ENCODE peak calls at places on chromosomes 16 and 17, in four cellular contexts. R is coronary artery, D is WERI-Rb-1, Z is nephron progenitor cell. V is an unnamed sample.
A peak's percentile ranks its signal among the peaks of the same experiment; 100 is the strongest.

GRCh38 chr17:12909511-12909910 is 108.3 kb downstream of the ELAC2 start:
- DNase-seq in Z (no peak), D (no peak), R (no peak), V (no peak)

GRCh38 chr17:56096026-56096807 is 57.1 kb upstream of the ANKFN1 start:
- DNase-seq in Z (no peak), R (no peak), D (no peak), V (no peak)

GRCh38 chr16:14097182-14097951 is 26.2 kb downstream of the MRTFB start:
- DNase-seq in R (no peak), D (no peak), Z (no peak), V (no peak)

GRCh38 chr17:59829217-59830006 is 63.3 kb downstream of the TUBD1 start:
- DNase-seq in D (no peak), R (no peak), Z (no peak), V (no peak)

GRCh38 chr16:70694088-70694487 is 8.2 kb upstream of the MTSS2 start:
- DNase-seq in Z (no peak), D (no peak), R (no peak), V (no peak)

GRCh38 chr16:534089-534635 is 6.7 kb downstream of the CAPN15 start:
- DNase-seq in Z (no peak), R (no peak), D (no peak), V (no peak)

GRCh38 chr16:74737521-74737920 is 36.9 kb upstream of the MLKL start:
- DNase-seq in R (no peak), Z (no peak), D (no peak), V (no peak)

GRCh38 chr17:62085511-62086408 is 20.7 kb upstream of the MED13 start:
- DNase-seq in Z (no peak), R (no peak), D (no peak), V (no peak)

GRCh38 chr17:17774009-17774881 is 62.5 kb downstream of the SREBF1 start:
- DNase-seq in R (no peak), Z (no peak), D (no peak), V (no peak)

GRCh38 chr16:813204-813915 is 12.8 kb upstream of the GNG13 start:
- DNase-seq in D (peak; percentile 75), R (no peak), Z (peak; percentile 81), V (no peak)

GRCh38 chr17:82943751-82944150 is 103.9 kb upstream of the ZNF750 start:
- DNase-seq in Z (no peak), D (no peak), R (peak; percentile 16), V (no peak)

GRCh38 chr16:60091479-60091878 is 1357.4 kb upstream of the GOT2 start:
- DNase-seq in Z (no peak), D (no peak), R (no peak), V (no peak)

GRCh38 chr17:4583796-4584124 is 569 bp upstream of the SMTNL2 start:
- DNase-seq in D (peak; percentile 88), Z (peak; percentile 55), R (no peak), V (peak; percentile 68)

GRCh38 chr17:7354262-7354781 is 634 bp upstream of the TMEM95 start:
- DNase-seq in R (no peak), D (no peak), Z (no peak), V (no peak)

GRCh38 chr17:41322264-41322902 is 6.9 kb upstream of the KRTAP17-1 start:
- DNase-seq in R (no peak), D (no peak), Z (no peak), V (no peak)

GRCh38 chr16:84396537-84397008 is 28.2 kb downstream of the ATP2C2 start:
- DNase-seq in D (no peak), Z (no peak), R (no peak), V (no peak)

GRCh38 chr17:17029938-17030337 is 12.3 kb upstream of the MPRIP start:
- DNase-seq in R (no peak), Z (no peak), D (peak; percentile 85), V (no peak)

GRCh38 chr16:67968440-67969285 is at the start of gene SLC12A4:
- DNase-seq in R (peak; percentile 93), Z (peak; percentile 89), D (peak; percentile 62), V (peak; percentile 76)

GRCh38 chr16:85051067-85051709 is 23.6 kb downstream of the KIAA0513 start:
- DNase-seq in R (no peak), D (no peak), Z (no peak), V (no peak)

GRCh38 chr17:35011671-35012216 is 31.4 kb downstream of the LIG3 start:
- DNase-seq in D (peak; percentile 28), R (no peak), Z (peak; percentile 10), V (no peak)

GRCh38 chr16:85400305-85401205 is 212.6 kb upstream of the GSE1 start:
- DNase-seq in D (no peak), R (no peak), Z (peak; percentile 0), V (no peak)

GRCh38 chr17:79623786-79624657 is 13.2 kb upstream of the RBFOX3 start:
- DNase-seq in R (peak; percentile 57), Z (no peak), D (peak; percentile 6), V (peak; percentile 15)

GRCh38 chr16:47469227-47469626 is 8.1 kb downstream of the PHKB start:
- DNase-seq in R (no peak), Z (no peak), D (no peak), V (no peak)

GRCh38 chr17:63481488-63481870 is 4.6 kb downstream of the ACE start:
- DNase-seq in R (peak; percentile 59), D (no peak), Z (no peak), V (no peak)

GRCh38 chr16:50369133-50369804 is 481 bp upstream of the BRD7 start:
- DNase-seq in Z (no peak), D (no peak), R (no peak), V (no peak)

DNA sequence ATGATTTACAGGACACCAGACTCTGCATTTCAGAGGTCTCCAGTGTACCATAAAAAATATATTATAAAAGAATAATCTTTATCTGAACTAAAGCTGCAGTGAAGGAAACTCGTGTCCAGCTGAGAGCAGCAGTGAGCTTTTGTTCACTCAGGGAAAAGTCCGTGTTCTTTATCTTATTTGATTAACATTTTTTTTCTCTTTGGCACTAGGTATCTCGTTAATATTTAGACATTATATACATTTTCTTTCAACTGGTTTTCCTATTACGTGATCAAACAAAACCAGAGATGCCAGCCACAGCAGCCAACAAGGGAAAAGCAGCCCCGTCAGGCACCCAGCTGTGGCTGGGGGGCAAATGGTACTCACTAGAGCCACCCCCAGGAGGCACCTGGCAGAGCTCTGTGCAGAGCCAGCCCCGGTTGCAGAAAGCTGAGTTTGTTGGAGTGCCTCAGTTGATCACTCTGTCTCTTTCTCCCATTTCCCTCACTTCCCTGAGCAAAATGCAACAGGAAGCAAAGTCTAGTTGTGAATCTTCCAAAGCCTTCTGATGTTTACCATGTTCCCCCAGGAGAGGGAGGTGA is 1.1 kb upstream of the HS3ST4 start:
- DNase-seq in Z (no peak), D (no peak), R (no peak), V (no peak)
- TF ChIP-seq CTCF in Z (no peak), D (peak; percentile 49), R (no peak), V (no peak)

DNA sequence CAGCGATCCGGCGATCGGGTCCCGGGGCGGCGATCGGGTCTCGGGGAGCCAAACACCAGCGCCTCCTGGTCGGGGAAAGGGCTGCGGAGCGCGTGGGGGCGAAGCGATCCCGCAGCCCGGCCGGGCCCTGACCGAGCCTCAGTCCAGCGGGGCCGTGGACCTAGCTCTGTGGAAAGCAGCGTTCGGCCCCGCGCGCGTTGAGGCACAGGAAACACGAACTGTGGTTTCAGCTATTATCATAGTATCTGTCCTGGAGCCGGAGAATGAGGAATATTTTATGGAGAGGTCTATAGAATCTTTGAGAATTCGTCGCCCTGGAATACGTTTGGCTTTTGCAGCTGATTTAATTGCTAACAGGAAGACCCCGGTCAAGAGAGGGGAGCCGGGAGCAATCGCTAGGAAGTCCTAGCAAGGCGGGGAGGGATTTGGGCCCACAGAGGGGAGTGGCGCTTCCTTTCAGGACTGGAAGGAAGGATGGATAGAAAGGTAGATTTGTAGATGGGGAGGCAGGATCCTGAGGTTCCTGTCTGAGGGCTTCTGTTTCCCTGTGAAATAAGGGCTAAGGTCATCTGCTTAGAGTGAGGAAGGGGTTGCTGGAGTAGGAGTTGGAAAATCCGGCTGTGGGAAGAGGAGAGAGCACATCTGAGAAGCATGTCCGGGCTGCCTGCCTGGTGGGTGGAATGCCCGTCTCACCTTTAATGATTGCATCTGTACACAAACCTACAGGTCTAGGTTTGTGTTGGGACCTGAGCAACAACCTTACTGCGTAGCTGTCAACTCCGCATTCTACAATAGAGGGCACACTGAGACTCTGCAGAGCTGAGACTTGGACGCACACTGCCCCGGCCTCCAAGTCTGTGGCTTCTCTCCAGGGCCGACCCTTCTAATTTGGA is 770 bp downstream of the CCNF start:
- DNase-seq in R (no peak), D (no peak), Z (peak; percentile 47), V (no peak)
- TF ChIP-seq CTCF in R (no peak), D (no peak), Z (no peak), V (peak; percentile 43)

DNA sequence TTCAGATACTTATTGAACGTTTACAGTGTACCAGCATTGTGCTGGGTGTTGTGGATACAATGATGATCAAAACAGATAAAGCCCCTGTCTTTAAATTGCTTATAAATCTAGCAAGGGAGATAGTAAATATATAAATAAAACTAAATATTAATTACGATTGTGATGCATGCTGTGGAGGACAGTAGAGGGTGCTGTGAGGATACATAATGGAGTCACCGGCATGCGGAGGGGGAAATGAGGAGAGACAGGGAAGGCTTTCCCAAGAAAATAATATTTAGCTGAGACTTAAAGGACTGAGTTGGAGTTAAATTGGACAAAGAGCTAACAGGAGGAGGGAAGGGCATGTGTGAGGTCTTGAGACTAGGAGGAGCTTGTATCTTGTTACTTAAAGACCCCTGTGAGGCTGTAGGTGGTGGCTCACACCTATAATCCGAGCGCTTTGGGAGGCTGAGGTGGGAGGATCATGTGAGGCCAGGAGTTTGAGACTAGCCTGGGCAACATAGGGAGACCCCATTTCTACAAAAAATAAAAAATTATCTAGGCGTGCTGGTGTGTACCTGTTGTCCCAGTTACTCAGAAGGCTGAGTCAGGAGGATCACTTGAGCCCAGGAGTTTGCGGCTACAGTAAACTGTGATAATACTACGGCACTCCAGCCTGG is 2.4 kb downstream of the DHRS7B start:
- DNase-seq in R (no peak), D (peak; percentile 36), Z (no peak), V (no peak)
- TF ChIP-seq CTCF in R (no peak), D (peak; percentile 42), Z (no peak), V (peak; percentile 45)

GRCh38 chr16:57966133-57966805 is 4.7 kb downstream of the CNGB1 start:
- DNase-seq in Z (no peak), R (no peak), D (no peak), V (no peak)

GRCh38 chr16:57967916-57968315 is 3.0 kb downstream of the CNGB1 start:
- DNase-seq in R (no peak), Z (no peak), D (no peak), V (no peak)

GRCh38 chr16:57969451-57970123 is 1.3 kb downstream of the CNGB1 start:
- DNase-seq in D (no peak), R (no peak), Z (no peak), V (no peak)

GRCh38 chr16:57964157-57964700 is 6.7 kb downstream of the CNGB1 start:
- DNase-seq in R (no peak), Z (no peak), D (no peak), V (no peak)

DNA sequence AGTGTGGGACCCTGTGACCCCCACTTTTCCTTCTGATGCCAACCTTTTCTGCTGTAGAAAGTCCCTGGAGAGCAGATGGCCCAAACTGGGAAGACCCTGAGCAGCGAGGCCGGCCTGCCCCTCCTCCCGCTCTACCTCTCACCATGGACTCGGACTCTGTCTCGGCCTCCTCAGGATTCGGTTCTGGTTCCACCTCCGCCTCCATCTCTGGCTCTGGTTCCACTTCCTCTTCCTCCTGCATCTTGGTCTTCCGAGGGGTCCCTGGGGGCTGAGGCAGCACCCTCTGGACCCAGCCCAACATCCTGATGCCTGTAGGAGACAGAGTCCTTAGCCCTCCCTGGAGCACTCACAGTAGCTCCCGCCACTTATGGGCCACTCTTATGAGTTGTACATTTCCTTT is 3.9 kb downstream of the CNGB1 start:
- DNase-seq in R (no peak), Z (no peak), D (no peak), V (no peak)
- TF ChIP-seq CTCF in R (no peak), Z (no peak), D (no peak), V (no peak)